ENCODE peak calls at places on chromosomes 3 and 15, in nine cellular contexts. R is neuronal stem cell, M is Caco-2, E is AG04449, Q is mammary epithelial cell, L is HCT116, T is adrenal gland, H is GM23248, S is AG04450. D is an unnamed sample.

GRCh38 chr3:12454808-12455121 is 29.5 kb upstream of the TSEN2 start:
- DNase-seq in L (no peak), S (no peak), H (peak), Q (no peak), R (no peak), T (no peak), E (no peak), M (no peak), D (no peak)

GRCh38 chr3:100006570-100007271 is 107.6 kb downstream of the FILIP1L start:
- DNase-seq in T (no peak), L (no peak), M (no peak), S (peak), E (peak), H (peak), R (no peak), Q (peak), D (no peak)

GRCh38 chr3:149613988-149614387 is 43.8 kb downstream of the WWTR1 start:
- DNase-seq in L (no peak), M (no peak), E (no peak), S (no peak), T (no peak), R (no peak), H (no peak), Q (no peak), D (no peak)

GRCh38 chr3:89578253-89578529 is 470.8 kb downstream of the EPHA3 start:
- DNase-seq in Q (no peak), T (no peak), H (no peak), S (no peak), E (no peak), L (no peak), M (no peak), R (no peak), D (no peak)

GRCh38 chr3:145243875-145244274 is 917.1 kb downstream of the PLOD2 start:
- DNase-seq in R (no peak), M (no peak), H (peak), Q (peak), L (no peak), T (no peak), E (no peak), S (peak), D (peak)

GRCh38 chr3:194537732-194538247 is 51.0 kb upstream of the ATP13A3 start:
- DNase-seq in E (no peak), T (peak), S (no peak), L (no peak), Q (peak), H (peak), M (peak), R (no peak), D (peak)

GRCh38 chr15:27743078-27743477 is 356.0 kb downstream of the OCA2 start:
- DNase-seq in M (no peak), T (no peak), H (no peak), Q (no peak), E (no peak), L (no peak), R (no peak), S (no peak), D (no peak)

GRCh38 chr3:33962383-33962782 is 164.0 kb downstream of the PDCD6IP start:
- DNase-seq in E (no peak), M (no peak), H (no peak), L (no peak), R (no peak), S (no peak), T (no peak), Q (no peak), D (no peak)

GRCh38 chr3:139327861-139328260 is 16.0 kb upstream of the MRPS22 start:
- DNase-seq in E (no peak), H (no peak), S (no peak), T (no peak), R (no peak), L (no peak), M (no peak), Q (no peak), D (no peak)

GRCh38 chr3:10173095-10173925 is 8.6 kb downstream of the IRAK2 start:
- DNase-seq in T (no peak), Q (peak), R (no peak), M (no peak), E (no peak), L (no peak), H (peak), S (no peak), D (no peak)

GRCh38 chr3:97931218-97931617 is 41.0 kb downstream of the RIOX2 start:
- DNase-seq in S (no peak), T (no peak), H (no peak), L (no peak), R (no peak), E (no peak), Q (no peak), M (no peak), D (no peak)

GRCh38 chr3:48240000-48240710 is 749 bp upstream of the ZNF589 start:
- DNase-seq in H (no peak), L (no peak), R (peak), E (no peak), S (no peak), T (no peak), M (no peak), Q (no peak), D (no peak)

GRCh38 chr15:33963831-33964664 is 4.2 kb upstream of the CHRM5 start:
- DNase-seq in R (peak), H (peak), S (no peak), T (no peak), Q (peak), L (peak), M (no peak), E (no peak), D (no peak)

GRCh38 chr3:122519693-122520092 is 5.0 kb upstream of the KPNA1 start:
- DNase-seq in H (peak), E (no peak), T (no peak), S (no peak), R (no peak), Q (peak), L (no peak), M (no peak), D (no peak)

GRCh38 chr3:52146189-52146588 is 8.0 kb downstream of the POC1A start:
- DNase-seq in Q (no peak), R (no peak), E (no peak), S (no peak), M (no peak), H (no peak), L (no peak), T (no peak), D (no peak)

GRCh38 chr15:80584973-80585372 is 110.1 kb upstream of the ABHD17C start:
- DNase-seq in T (no peak), M (no peak), H (no peak), S (no peak), E (no peak), L (no peak), R (no peak), Q (no peak), D (no peak)
- H3K4me3 ChIP-seq in T (no peak), M (no peak), H (no peak), S (no peak), E (no peak), L (no peak), R (no peak), Q (no peak), D (no peak)

GRCh38 chr15:74206801-74207281 is 4.3 kb upstream of the STRA6 start:
- DNase-seq in T (no peak), E (no peak), S (no peak), R (no peak), L (no peak), M (no peak), Q (no peak), H (no peak), D (no peak)

GRCh38 chr15:74202461-74203401 is at the start of gene STRA6:
- DNase-seq in S (no peak), R (peak), H (no peak), Q (peak), M (peak), E (no peak), T (no peak), L (no peak), D (peak)

GRCh38 chr15:74205593-74205969 is 3.0 kb upstream of the STRA6 start:
- DNase-seq in R (no peak), H (no peak), E (no peak), L (no peak), T (no peak), Q (no peak), M (no peak), S (no peak), D (no peak)

GRCh38 chr15:74201656-74202420 is 749 bp downstream of the STRA6 start:
- DNase-seq in M (no peak), L (no peak), T (no peak), H (no peak), S (no peak), E (no peak), R (no peak), Q (peak), D (no peak)

GRCh38 chr15:74203914-74204431 is 1.4 kb upstream of the STRA6 start:
- DNase-seq in Q (peak), M (no peak), R (no peak), T (peak), E (no peak), L (no peak), S (no peak), H (peak), D (peak)
- H3K4me3 ChIP-seq in Q (no peak), M (no peak), R (peak), T (no peak), E (no peak), L (no peak), S (no peak), H (no peak), D (no peak)

GRCh38 chr3:25002052-25002451 is 426.0 kb upstream of the RARB start:
- DNase-seq in L (no peak), R (no peak), H (no peak), E (no peak), M (no peak), Q (no peak), S (no peak), T (no peak), D (no peak)

GRCh38 chr3:24999357-24999756 is 428.7 kb upstream of the RARB start:
- DNase-seq in R (no peak), E (no peak), S (no peak), H (no peak), L (no peak), T (no peak), Q (no peak), M (no peak), D (no peak)

GRCh38 chr3:25001041-25001591 is 426.9 kb upstream of the RARB start:
- DNase-seq in H (no peak), R (no peak), Q (no peak), S (no peak), E (no peak), T (no peak), L (no peak), M (no peak), D (no peak)
- H3K4me3 ChIP-seq in H (no peak), R (no peak), Q (no peak), S (no peak), E (no peak), T (no peak), L (no peak), M (no peak), D (no peak)

DNA sequence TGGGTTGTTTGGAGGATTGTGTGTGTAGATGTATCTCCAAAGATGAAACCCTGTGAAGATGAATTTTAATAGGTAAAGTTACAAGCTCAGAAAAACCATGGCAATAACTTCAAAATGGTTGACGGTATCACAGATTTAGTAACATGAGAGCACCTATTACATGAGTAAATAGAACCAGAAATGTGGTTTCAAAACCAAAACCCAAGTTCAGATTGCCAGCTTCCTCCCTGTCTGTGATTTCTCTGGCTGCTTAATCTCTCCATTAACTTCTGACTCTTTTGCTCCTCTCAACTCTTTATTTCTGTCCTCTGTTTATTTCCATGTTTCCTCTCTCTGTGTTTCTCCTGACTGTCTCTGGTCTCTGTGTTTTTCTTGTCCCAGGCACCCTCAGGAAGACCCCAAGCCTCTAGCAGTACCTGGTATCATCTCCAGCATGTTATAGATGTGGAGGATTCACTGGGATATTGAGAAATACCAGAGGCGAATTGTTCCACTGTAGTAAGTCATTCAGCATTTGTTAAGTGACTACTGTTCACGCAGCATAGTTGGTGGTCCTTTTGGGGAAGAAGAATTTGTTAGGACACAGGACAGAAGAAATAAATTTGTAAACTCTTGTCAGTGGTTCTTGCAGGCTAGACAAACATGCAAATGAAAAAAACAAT is 138.8 kb downstream of the BBX start:
- DNase-seq in Q (no peak), H (peak), L (no peak), M (no peak), S (no peak), E (no peak), T (no peak), R (no peak), D (no peak)
- H3K4me3 ChIP-seq in Q (no peak), H (peak), L (no peak), M (no peak), S (no peak), E (no peak), T (no peak), R (no peak), D (no peak)

GRCh38 chr3:144142151-144142855 is 170.7 kb downstream of the DIPK2A start:
- DNase-seq in H (peak), E (peak), T (no peak), R (no peak), Q (peak), L (no peak), M (no peak), S (peak), D (peak)
- H3K4me3 ChIP-seq in H (peak), E (no peak), T (no peak), R (no peak), Q (no peak), L (no peak), M (no peak), S (peak), D (no peak)

GRCh38 chr15:74843445-74843828 is 481 bp upstream of the ULK3 start:
- DNase-seq in H (no peak), M (no peak), L (no peak), R (no peak), T (no peak), Q (no peak), E (no peak), S (no peak), D (no peak)

GRCh38 chr15:74840851-74841760 is 1.9 kb downstream of the ULK3 start:
- DNase-seq in E (no peak), T (no peak), M (no peak), S (no peak), R (no peak), L (no peak), Q (no peak), H (no peak), D (no peak)

GRCh38 chr15:74843891-74844299 is 939 bp upstream of the ULK3 start:
- DNase-seq in Q (no peak), E (no peak), T (no peak), R (no peak), H (no peak), S (no peak), M (no peak), L (no peak), D (no peak)

GRCh38 chr15:74842581-74843444 is at the start of gene ULK3:
- DNase-seq in L (peak), R (peak), M (peak), T (peak), E (no peak), H (peak), S (peak), Q (peak), D (peak)

GRCh38 chr15:74841761-74842385 is 1.1 kb downstream of the ULK3 start:
- DNase-seq in Q (no peak), M (no peak), T (no peak), E (no peak), S (no peak), H (no peak), R (no peak), L (no peak), D (no peak)
- H3K4me3 ChIP-seq in Q (peak), M (peak), T (no peak), E (peak), S (peak), H (peak), R (peak), L (peak), D (peak)

GRCh38 chr3:37993811-37994638 is 3.4 kb downstream of the VILL start:
- DNase-seq in S (no peak), Q (no peak), L (no peak), T (peak), R (peak), H (peak), M (no peak), E (no peak), D (peak)

GRCh38 chr3:37991823-37992222 is 1.2 kb downstream of the VILL start:
- DNase-seq in E (no peak), R (no peak), T (no peak), Q (no peak), S (no peak), M (peak), L (no peak), H (no peak), D (no peak)

GRCh38 chr3:37994639-37994972 is 4.0 kb downstream of the VILL start:
- DNase-seq in R (no peak), Q (no peak), E (no peak), M (no peak), T (no peak), H (no peak), L (no peak), S (no peak), D (no peak)

GRCh38 chr3:37992271-37993066 is 1.9 kb downstream of the VILL start:
- DNase-seq in Q (peak), T (no peak), R (no peak), H (no peak), M (peak), S (no peak), L (no peak), E (no peak), D (no peak)

DNA sequence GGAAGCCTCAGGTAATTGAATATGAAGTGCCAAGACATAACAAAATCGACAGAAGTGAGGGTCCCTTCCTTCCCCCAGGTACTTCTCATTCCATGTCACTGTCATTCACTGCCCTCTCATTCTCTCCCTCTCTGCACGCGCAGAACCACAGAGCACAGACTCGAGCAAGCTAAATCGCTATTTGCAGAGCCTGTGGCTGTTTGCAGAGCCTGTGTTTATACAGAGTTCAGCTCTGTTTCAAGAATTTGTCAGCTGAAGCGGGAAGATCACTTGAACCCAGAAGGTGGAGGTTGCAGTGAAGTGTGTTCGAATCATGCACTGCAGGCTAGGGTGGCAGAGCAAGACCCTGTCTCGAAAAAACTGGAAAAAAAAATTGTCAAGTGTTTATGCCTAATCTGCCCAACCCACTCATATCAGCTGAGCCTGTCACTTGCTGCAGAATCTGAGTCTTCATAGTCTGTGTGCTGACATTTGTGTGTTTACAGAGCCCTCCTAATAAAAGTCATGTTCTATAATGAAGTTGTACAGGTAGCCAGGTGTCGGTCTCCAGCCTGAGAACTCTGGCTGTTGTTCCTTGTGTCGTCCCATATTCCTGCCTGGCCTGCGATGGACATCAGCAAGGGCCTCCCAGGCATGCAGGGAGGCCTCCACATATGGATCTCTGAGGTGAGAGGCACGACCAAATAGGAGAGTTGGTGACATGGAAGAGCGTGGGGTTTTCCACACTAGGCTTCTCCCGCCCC is 2.7 kb downstream of the VILL start:
- DNase-seq in H (no peak), R (no peak), Q (no peak), T (no peak), E (no peak), L (no peak), S (no peak), M (no peak), D (no peak)
- H3K4me3 ChIP-seq in H (peak), R (no peak), Q (no peak), T (no peak), E (peak), L (no peak), S (peak), M (no peak), D (peak)

D was measured in skeletal muscle cell.